ENCODE peak calls at places on chromosomes 12 and 14, in five cellular contexts. A is EH; F is effector CD4-positive, alpha-beta T cell; V is iPS-NIHi11; U is NCI-H187 treated with DMSO at 0.1 percent for 48 hours. Z is an unnamed sample.

GRCh38 chr14:64721391-64721791 is 17.2 kb downstream of the PLEKHG3 start:
- DNase-seq in A (peak), U (no peak), V (no peak), F (no peak), Z (peak)

GRCh38 chr12:118330421-118331018 is 42.2 kb downstream of the TAOK3 start:
- DNase-seq in U (no peak), A (peak), V (no peak), F (no peak), Z (no peak)

GRCh38 chr12:28066879-28067278 is 94.3 kb upstream of the PTHLH start:
- DNase-seq in A (no peak), V (no peak), F (no peak), U (no peak), Z (no peak)

GRCh38 chr12:68098939-68099338 is 60.6 kb downstream of the IFNG start:
- DNase-seq in F (no peak), U (no peak), A (no peak), V (peak), Z (no peak)

GRCh38 chr14:67643671-67644070 is 24.0 kb downstream of the ARG2 start:
- DNase-seq in A (no peak), U (no peak), F (no peak), V (peak), Z (no peak)

GRCh38 chr12:108939594-108939993 is 59.7 kb downstream of the DAO start:
- DNase-seq in V (peak), A (peak), F (no peak), U (no peak), Z (no peak)

GRCh38 chr14:64801800-64802199 is 77.9 kb downstream of the SPTB start:
- DNase-seq in U (no peak), V (peak), A (peak), F (no peak), Z (no peak)

GRCh38 chr14:65361920-65362319 is 50.6 kb upstream of the FUT8 start:
- DNase-seq in A (peak), V (no peak), F (no peak), U (no peak), Z (peak)

GRCh38 chr12:20946732-20947131 is 136.2 kb downstream of the SLCO1B3 start:
- DNase-seq in A (no peak), V (peak), F (no peak), U (no peak), Z (peak)

GRCh38 chr14:95322646-95323045 is 2.9 kb upstream of the CLMN start:
- DNase-seq in V (no peak), F (no peak), A (no peak), U (no peak), Z (no peak)

GRCh38 chr14:31059152-31059924 is 33.2 kb upstream of the STRN3 start:
- DNase-seq in U (no peak), A (peak), F (no peak), V (peak), Z (no peak)

GRCh38 chr14:21940887-21941855 is 267.6 kb upstream of the OR4E1 start:
- DNase-seq in V (peak), F (peak), U (no peak), A (no peak), Z (no peak)

Z was measured in NCI-H2107.